ENCODE peak calls at places on chromosomes 6 and 20, in six cellular contexts. M is RCC 7860; J is endothelial cell; P is COR-L47; N is CD4-positive, alpha-beta T cell; U is stimulated activated CD8-positive, alpha-beta memory T cell treated with anti-CD3 and anti-CD28 coated beads, Interleukin-2, amount 100 ng/mL, for 1 hour. Y is an unnamed sample.

GRCh38 chr20:34525709-34526416 is 9.6 kb downstream of the DYNLRB1 start:
- DNase-seq in M (peak), J (no peak), P (peak), N (no peak), U (no peak), Y (no peak)

GRCh38 chr6:37366910-37367309 is 13.1 kb downstream of the RNF8 start:
- DNase-seq in M (no peak), J (no peak), P (no peak), N (no peak), U (no peak), Y (no peak)

GRCh38 chr6:46263709-46264091 is 92.9 kb upstream of the ENPP5 start:
- DNase-seq in M (no peak), J (no peak), P (no peak), N (no peak), U (no peak), Y (no peak)

GRCh38 chr6:36265744-36266143 is 4.1 kb upstream of the PNPLA1 start:
- DNase-seq in M (no peak), J (no peak), P (no peak), N (no peak), U (no peak), Y (no peak)

GRCh38 chr6:130365166-130366010 is 429 bp upstream of the TMEM200A start:
- DNase-seq in M (no peak), J (peak), P (peak), N (peak), U (no peak), Y (peak)

GRCh38 chr6:35739645-35740517 is 3.0 kb downstream of the ARMC12 start:
- DNase-seq in M (no peak), J (no peak), P (no peak), N (no peak), U (no peak), Y (no peak)

GRCh38 chr20:9838378-9839295 is at the start of gene PAK5:
- DNase-seq in M (no peak), J (peak), P (peak), N (no peak), U (no peak), Y (no peak)

GRCh38 chr6:156976144-156977088 is 199.2 kb downstream of the ARID1B start:
- DNase-seq in M (no peak), J (no peak), P (no peak), N (no peak), U (no peak), Y (no peak)

GRCh38 chr20:53104889-53105288 is 132.7 kb downstream of the TSHZ2 start:
- DNase-seq in M (peak), J (no peak), P (no peak), N (no peak), U (no peak), Y (no peak)

Y was measured in activated T-helper 2 cell treated with anti-CD3 and anti-CD28 coated beads, Interferon-gamma antibody, Interleukin-2, Interleukin-4, amounts not matched to agents 10 μg/mL and 5 μg/mL and 100 μg/mL, durations not matched to agents 14 hours and 24 hours and 36 hours.